ENCODE peak calls at places on chromosome 2, in ten cellular contexts. U, B, R, F, Y, D, L, P, Q and H are unnamed samples.

GRCh38 chr2:222427606-222428320 is 3.4 kb downstream of the SGPP2 start:
- DNase-seq in R (no peak), D (no peak), P (no peak), U (peak), L (no peak), Y (no peak), Q (no peak), B (no peak), F (no peak), H (no peak)

GRCh38 chr2:189549440-189549832 is 31.1 kb downstream of the SLC40A1 start:
- DNase-seq in Y (no peak), D (no peak), U (no peak), F (no peak), P (no peak), R (peak), B (no peak), L (peak), Q (no peak), H (no peak)

GRCh38 chr2:101360229-101360628 is 27.1 kb downstream of the CREG2 start:
- DNase-seq in Y (no peak), U (no peak), P (no peak), R (no peak), L (no peak), D (no peak), B (no peak), Q (no peak), F (peak), H (no peak)

GRCh38 chr2:46098606-46099005 is 198.6 kb upstream of the EPAS1 start:
- DNase-seq in D (no peak), Q (no peak), Y (no peak), F (peak), P (no peak), R (no peak), U (no peak), B (peak), L (no peak), H (no peak)

GRCh38 chr2:135820003-135820618 is 16.9 kb downstream of the LCT start:
- DNase-seq in U (no peak), Q (no peak), L (no peak), P (no peak), Y (no peak), B (no peak), D (no peak), R (no peak), F (peak), H (peak)

GRCh38 chr2:57821085-57821484 is 225.5 kb upstream of the VRK2 start:
- DNase-seq in L (no peak), P (no peak), B (no peak), D (no peak), Q (no peak), F (no peak), Y (no peak), R (no peak), U (no peak), H (no peak)

GRCh38 chr2:43387092-43388062 is 161.0 kb upstream of the ZFP36L2 start:
- DNase-seq in P (no peak), Q (no peak), Y (no peak), U (peak), F (no peak), D (no peak), L (no peak), R (no peak), B (no peak), H (no peak)

GRCh38 chr2:47534179-47534919 is 131.4 kb downstream of the MSH2 start:
- DNase-seq in U (peak), B (no peak), Q (no peak), L (peak), P (no peak), Y (no peak), F (peak), R (peak), D (no peak), H (no peak)

GRCh38 chr2:1856481-1856880 is 112.2 kb upstream of the PXDN start:
- DNase-seq in Y (no peak), F (no peak), D (no peak), B (no peak), Q (no peak), L (no peak), R (no peak), P (no peak), U (no peak), H (no peak)

GRCh38 chr2:175575346-175576258 is 394.1 kb upstream of the ATP5MC3 start:
- DNase-seq in D (no peak), Y (no peak), U (no peak), Q (no peak), P (no peak), B (no peak), L (no peak), F (no peak), R (no peak), H (peak)

GRCh38 chr2:143161982-143162837 is 33.0 kb downstream of the ARHGAP15 start:
- DNase-seq in P (peak), D (no peak), B (no peak), U (peak), Q (peak), Y (peak), R (no peak), L (no peak), F (no peak), H (no peak)

GRCh38 chr2:233118601-233119000 is 58.5 kb downstream of the INPP5D start:
- DNase-seq in U (no peak), D (no peak), Q (no peak), F (no peak), R (no peak), P (no peak), B (no peak), L (peak), Y (no peak), H (no peak)

GRCh38 chr2:239599299-239599698 is 198.5 kb upstream of the HDAC4 start:
- DNase-seq in R (no peak), Y (no peak), D (no peak), B (no peak), L (peak), P (no peak), F (no peak), Q (no peak), U (no peak), H (no peak)

GRCh38 chr2:40244251-40245010 is 207.5 kb downstream of the SLC8A1 start:
- DNase-seq in P (peak), Y (no peak), R (peak), Q (peak), B (peak), U (peak), F (peak), L (peak), D (no peak), H (peak)

GRCh38 chr2:58640042-58640441 is 398.9 kb upstream of the FANCL start:
- DNase-seq in D (no peak), U (no peak), B (no peak), L (no peak), Y (no peak), R (no peak), F (no peak), P (no peak), Q (no peak), H (no peak)

GRCh38 chr2:58939388-58939787 is 698.3 kb upstream of the FANCL start:
- DNase-seq in Q (no peak), D (no peak), B (no peak), F (no peak), U (no peak), Y (no peak), P (no peak), L (no peak), R (no peak), H (no peak)

GRCh38 chr2:112831956-112832567 is 4.5 kb downstream of the IL1B start:
- DNase-seq in Q (no peak), Y (no peak), D (no peak), L (no peak), B (no peak), U (no peak), F (no peak), P (no peak), R (no peak), H (no peak)

GRCh38 chr2:207437136-207437856 is 92.5 kb upstream of the CREB1 start:
- DNase-seq in U (peak), D (no peak), Q (no peak), P (no peak), R (no peak), B (no peak), L (no peak), F (no peak), Y (no peak), H (no peak)

GRCh38 chr2:205613970-205614559 is 68.2 kb upstream of the NRP2 start:
- DNase-seq in F (no peak), U (peak), R (no peak), P (no peak), B (no peak), L (no peak), D (no peak), Y (no peak), Q (no peak), H (no peak)

DNA sequence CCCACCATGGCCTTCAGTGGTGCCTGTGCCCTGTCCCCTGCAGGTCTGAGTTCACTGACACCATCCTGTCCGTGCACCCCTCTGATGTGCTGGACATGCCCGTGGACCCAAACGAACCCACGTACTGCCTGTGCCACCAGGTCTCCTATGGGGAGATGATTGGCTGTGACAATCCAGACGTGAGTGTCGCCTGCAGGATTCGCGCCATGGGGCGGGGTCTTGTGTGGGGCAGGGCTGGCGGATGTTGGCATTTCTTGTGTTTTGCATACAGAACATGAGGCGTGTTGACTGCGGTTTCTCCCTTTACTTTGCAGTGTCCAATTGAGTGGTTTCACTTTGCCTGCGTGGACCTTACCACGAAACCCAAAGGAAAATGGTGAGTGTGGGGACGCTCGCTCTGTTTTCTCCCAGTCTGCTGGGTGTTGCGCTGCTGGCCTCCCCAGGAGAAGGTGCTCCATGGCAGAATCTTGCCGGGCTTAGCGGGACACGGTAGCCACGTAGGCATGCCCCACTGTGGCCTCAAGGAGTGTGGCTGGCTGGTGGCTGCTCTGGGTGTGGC is 11.5 kb upstream of the D2HGDH start:
- DNase-seq in F (no peak), P (no peak), L (no peak), Y (no peak), D (no peak), R (no peak), Q (no peak), U (no peak), B (no peak), H (no peak)
- TF ChIP-seq POLR2A in F (no peak), P (no peak), L (no peak), Y (no peak), D (no peak), R (no peak), Q (no peak), U (no peak), B (no peak), H (no peak)

DNA sequence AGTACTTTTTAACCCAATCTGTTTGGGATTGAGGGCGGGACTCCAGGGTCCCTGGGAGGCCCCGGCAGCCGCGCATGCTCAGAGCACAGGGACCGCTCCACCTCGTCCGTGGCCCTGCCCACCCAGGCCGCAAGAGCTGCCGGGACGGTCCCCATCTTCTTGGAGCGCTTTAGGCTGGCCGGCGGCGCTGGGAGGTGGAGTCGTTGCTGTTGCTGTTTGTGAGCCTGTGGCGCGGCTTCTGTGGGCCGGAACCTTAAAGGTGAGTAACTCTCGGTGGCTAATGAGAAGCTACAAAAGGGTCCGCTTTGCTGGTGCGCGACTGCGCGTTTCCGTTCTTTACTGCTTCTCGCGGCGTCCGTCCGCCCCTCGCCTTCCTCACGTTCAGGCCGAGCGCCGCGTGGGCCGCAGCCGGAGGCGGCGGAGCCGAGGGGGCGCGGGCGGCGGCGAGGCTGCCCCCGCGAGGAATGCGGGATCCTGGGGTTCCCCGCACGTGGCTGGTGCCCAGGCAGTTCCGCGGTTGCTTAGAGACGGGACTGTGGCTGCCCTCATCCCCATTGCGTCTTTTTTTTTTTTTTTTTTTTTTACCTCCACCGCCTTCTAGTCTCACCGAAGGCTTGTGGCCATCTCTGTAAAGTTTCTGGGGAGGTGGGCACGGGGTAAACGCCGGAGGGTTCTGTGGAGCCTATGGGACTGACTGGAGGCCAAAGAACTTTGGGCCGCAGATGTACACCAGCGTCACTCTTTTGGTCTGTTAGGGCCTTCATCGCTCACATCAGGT is at the start of gene SSB:
- DNase-seq in B (peak), R (peak), F (peak), Q (peak), D (no peak), P (peak), Y (peak), U (peak), L (peak), H (peak)
- TF ChIP-seq POLR2A in B (peak), R (peak), F (peak), Q (peak), D (no peak), P (peak), Y (peak), U (peak), L (peak), H (peak)

DNA sequence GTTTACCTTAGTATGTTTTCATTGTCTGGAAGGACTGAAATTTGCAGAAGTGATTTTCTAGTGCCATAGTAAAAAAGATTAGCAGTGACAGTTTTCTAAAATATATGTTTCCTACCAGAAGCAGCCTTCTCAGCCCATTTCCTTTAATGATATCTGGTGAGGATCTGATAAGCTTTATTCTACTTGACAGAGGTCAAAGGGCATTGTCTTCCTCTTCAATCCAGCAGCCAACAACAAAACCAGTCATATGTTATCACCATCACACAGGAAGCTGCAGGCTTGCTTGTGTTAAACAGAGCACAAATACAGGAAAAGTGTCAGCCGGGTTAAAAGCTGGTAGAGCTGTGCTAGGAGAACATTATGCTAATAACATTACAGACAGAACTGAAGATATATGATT is 35.6 kb upstream of the ZSWIM2 start:
- DNase-seq in U (no peak), R (no peak), D (no peak), Y (no peak), Q (no peak), P (no peak), B (no peak), F (no peak), L (no peak), H (no peak)
- TF ChIP-seq POLR2A in U (no peak), R (no peak), D (no peak), Y (no peak), Q (no peak), P (no peak), B (no peak), F (no peak), L (no peak), H (no peak)

GRCh38 chr2:53765749-53766148 is 1.9 kb upstream of the CHAC2 start:
- DNase-seq in Y (peak), B (no peak), D (no peak), R (no peak), P (no peak), Q (no peak), U (no peak), F (no peak), L (no peak), H (no peak)

GRCh38 chr2:53770264-53770663 is 2.7 kb downstream of the CHAC2 start:
- DNase-seq in F (no peak), Q (no peak), R (no peak), B (no peak), U (no peak), Y (peak), L (no peak), P (no peak), D (no peak), H (no peak)

GRCh38 chr2:53768233-53768542 is 584 bp downstream of the CHAC2 start:
- DNase-seq in F (no peak), P (peak), U (no peak), L (no peak), R (no peak), D (no peak), Q (no peak), B (peak), Y (no peak), H (no peak)

GRCh38 chr2:53769318-53769945 is 1.8 kb downstream of the CHAC2 start:
- DNase-seq in R (no peak), D (no peak), B (no peak), Y (peak), Q (no peak), F (no peak), U (no peak), L (no peak), P (no peak), H (no peak)

GRCh38 chr2:53767405-53768232 is at the start of gene CHAC2:
- DNase-seq in U (peak), F (peak), R (peak), Y (peak), P (peak), B (peak), Q (peak), D (no peak), L (peak), H (peak)
- TF ChIP-seq POLR2A in U (peak), F (peak), R (peak), Y (peak), P (peak), B (peak), Q (no peak), D (no peak), L (no peak), H (peak)

DNA sequence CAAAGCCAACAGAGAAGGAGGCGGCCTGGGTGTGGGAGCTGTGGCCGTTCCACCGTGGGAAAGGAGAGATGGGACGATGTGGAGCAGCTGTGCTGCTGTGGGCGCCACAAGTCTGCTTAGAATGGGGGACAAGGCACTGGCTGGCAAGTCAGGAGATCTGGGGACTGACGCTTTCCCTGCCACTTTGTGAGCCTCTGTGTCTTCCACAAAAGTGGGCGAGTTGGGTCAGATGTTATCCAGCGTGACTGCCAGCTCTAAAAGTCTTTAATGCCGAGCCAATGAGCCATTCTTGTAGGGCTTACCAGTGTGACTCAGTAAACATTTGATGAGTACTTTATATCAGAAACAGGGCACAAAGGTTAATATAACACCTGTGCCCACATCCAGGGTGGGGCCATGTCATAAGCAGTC is 113.6 kb upstream of the MGAT5 start:
- DNase-seq in D (no peak), B (no peak), L (no peak), Q (no peak), Y (no peak), F (no peak), U (peak), R (no peak), P (no peak), H (no peak)
- TF ChIP-seq POLR2A in D (no peak), B (no peak), L (no peak), Q (no peak), Y (no peak), F (no peak), U (peak), R (no peak), P (no peak), H (no peak)